ENCODE peak calls at places on chromosomes 5 and 9, in nine cellular contexts. N is hepatocyte, X is heart left ventricle, P is DND-41, R is cardiac fibroblast, W is tibial nerve, A is kidney, E is foreskin keratinocyte, Q is nephron progenitor cell. Z is an unnamed sample.

GRCh38 chr5:1144089-1144488 is 32.2 kb upstream of the SLC12A7 start:
- DNase-seq in R (no peak), X (no peak), A (no peak), E (no peak), W (no peak), Q (no peak), N (no peak), P (no peak), Z (no peak)

GRCh38 chr5:29853711-29854110 is 1339.8 kb upstream of the CDH6 start:
- DNase-seq in W (no peak), X (no peak), E (no peak), N (no peak), A (no peak), R (no peak), Q (no peak), P (no peak), Z (no peak)

GRCh38 chr5:69138796-69139195 is 28.2 kb upstream of the CCNB1 start:
- DNase-seq in A (no peak), R (no peak), E (no peak), P (no peak), Q (no peak), W (no peak), X (no peak), N (no peak), Z (no peak)

GRCh38 chr9:71747572-71747971 is 20.7 kb downstream of the CEMIP2 start:
- DNase-seq in Q (no peak), A (no peak), P (no peak), X (no peak), E (no peak), W (no peak), R (no peak), N (no peak), Z (no peak)

GRCh38 chr5:141208478-141208877 is at the start of gene PCDHB12:
- DNase-seq in E (no peak), A (no peak), N (no peak), P (no peak), Q (no peak), X (no peak), R (peak; percentile 5), W (peak; percentile 9), Z (peak; percentile 33)

GRCh38 chr5:1111727-1112289 is at the start of gene SLC12A7:
- DNase-seq in P (peak; percentile 18), X (peak; percentile 68), E (no peak), N (peak; percentile 89), A (no peak), Q (peak; percentile 73), R (peak; percentile 27), W (peak; percentile 45), Z (peak; percentile 76)

GRCh38 chr5:54867310-54867944 is 118.0 kb downstream of the ESM1 start:
- DNase-seq in N (peak; percentile 83), W (no peak), A (no peak), X (no peak), Q (no peak), E (peak; percentile 34), P (no peak), R (peak; percentile 82), Z (no peak)

GRCh38 chr5:168651654-168652053 is 72.5 kb upstream of the PANK3 start:
- DNase-seq in E (peak; percentile 87), X (no peak), W (peak; percentile 34), A (no peak), R (peak; percentile 88), Q (no peak), N (no peak), P (no peak), Z (no peak)

GRCh38 chr5:54704341-54704740 is 186.8 kb downstream of the SNX18 start:
- DNase-seq in A (no peak), P (no peak), R (no peak), X (no peak), Q (no peak), E (no peak), W (no peak), N (no peak), Z (no peak)

GRCh38 chr9:133428579-133429215 is 6.5 kb downstream of the ADAMTS13 start:
- DNase-seq in E (no peak), W (no peak), N (peak; percentile 79), R (peak; percentile 6), X (no peak), Q (peak; percentile 72), P (no peak), A (no peak), Z (no peak)

GRCh38 chr5:141869040-141869439 is 9.2 kb downstream of the PCDH1 start:
- DNase-seq in X (peak; percentile 4), A (peak; percentile 68), N (no peak), Q (no peak), P (no peak), R (no peak), E (no peak), W (no peak), Z (no peak)

GRCh38 chr5:68714810-68715209 is 379.0 kb upstream of the SLC30A5 start:
- DNase-seq in P (no peak), Q (no peak), A (no peak), N (no peak), W (no peak), R (no peak), X (no peak), E (no peak), Z (no peak)

GRCh38 chr5:139287890-139288635 is 5.5 kb upstream of the MATR3 start:
- DNase-seq in R (peak; percentile 25), P (no peak), N (no peak), A (no peak), W (no peak), E (peak; percentile 34), Q (no peak), X (no peak), Z (no peak)
- TF ChIP-seq CTCF in R (no peak), P (peak; percentile 47), N (peak; percentile 26), A (peak; percentile 15), W (no peak), E (peak; percentile 56), Q (no peak), X (no peak), Z (no peak)

DNA sequence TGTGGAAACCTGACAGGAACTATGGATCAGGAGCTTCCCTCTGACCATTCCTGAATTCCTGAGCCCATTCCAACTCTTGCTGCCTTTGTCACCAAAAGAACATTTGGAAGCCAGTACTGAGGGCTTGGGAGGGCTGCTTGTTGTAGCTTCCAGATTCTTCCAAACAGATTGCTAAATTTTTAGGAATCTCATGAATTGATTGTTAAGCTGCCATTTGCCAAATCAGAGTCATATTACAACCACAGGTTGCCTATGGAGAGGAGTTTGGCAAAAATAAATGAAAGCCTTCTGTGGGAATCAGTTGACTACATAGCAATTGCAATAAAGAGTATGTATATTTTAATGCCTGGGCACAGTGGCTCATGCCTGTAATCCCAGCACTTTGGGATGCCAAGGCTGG is 39.2 kb upstream of the SLC28A3 start:
- DNase-seq in X (no peak), R (peak; percentile 62), E (no peak), A (no peak), W (no peak), N (no peak), P (no peak), Q (no peak), Z (no peak)
- TF ChIP-seq CTCF in X (no peak), R (no peak), E (no peak), A (no peak), W (no peak), N (no peak), P (no peak), Q (no peak), Z (no peak)

DNA sequence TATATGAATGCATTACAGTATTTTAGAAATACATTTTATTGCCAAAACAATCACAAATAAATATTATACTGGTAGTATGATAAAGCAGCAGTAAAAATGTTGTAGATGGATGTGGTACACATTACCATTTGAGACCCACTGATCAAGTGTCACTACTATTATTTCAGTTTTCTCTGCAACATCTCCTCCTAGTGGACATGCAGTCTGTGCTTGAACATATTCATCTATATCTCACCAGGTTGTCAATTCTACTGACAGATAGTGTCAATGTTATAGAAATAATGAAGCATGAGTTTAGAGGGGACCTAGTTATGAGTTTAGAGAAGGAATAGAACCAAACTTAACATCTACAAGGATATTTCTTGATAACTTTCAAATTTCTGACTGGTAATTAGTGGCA is 39.2 kb upstream of the ELOVL7 start:
- DNase-seq in Q (no peak), N (peak; percentile 10), P (no peak), X (no peak), A (no peak), E (peak; percentile 17), W (no peak), R (peak; percentile 4), Z (no peak)
- TF ChIP-seq CTCF in Q (no peak), N (peak; percentile 46), P (peak; percentile 29), X (no peak), A (peak; percentile 41), E (peak; percentile 74), W (peak; percentile 16), R (peak; percentile 52), Z (no peak)

DNA sequence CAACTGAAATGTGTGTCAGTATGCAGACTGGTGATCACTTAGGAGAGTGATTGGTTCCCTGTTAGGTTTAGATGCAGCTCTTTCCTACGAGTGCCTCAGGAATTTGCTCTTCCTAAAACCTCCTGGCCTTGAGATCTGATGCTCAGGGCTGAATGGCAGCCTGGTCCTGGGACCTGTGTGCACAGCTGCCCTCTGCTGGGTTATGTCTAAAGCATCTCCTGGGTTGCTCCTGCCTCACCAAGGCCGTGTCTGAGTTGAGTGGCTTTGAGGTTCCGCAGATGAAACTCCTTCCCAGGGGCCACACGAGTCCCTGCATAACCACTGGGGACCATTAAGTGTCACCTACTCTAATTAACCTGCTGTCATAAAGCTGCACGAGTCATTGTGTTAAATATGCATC is 59.5 kb downstream of the MVB12B start:
- DNase-seq in W (no peak), N (peak; percentile 40), X (no peak), E (no peak), A (peak; percentile 6), R (peak; percentile 17), P (no peak), Q (no peak), Z (no peak)
- TF ChIP-seq CTCF in W (no peak), N (peak; percentile 33), X (no peak), E (peak; percentile 62), A (peak; percentile 17), R (peak; percentile 34), P (peak; percentile 18), Q (no peak), Z (no peak)

DNA sequence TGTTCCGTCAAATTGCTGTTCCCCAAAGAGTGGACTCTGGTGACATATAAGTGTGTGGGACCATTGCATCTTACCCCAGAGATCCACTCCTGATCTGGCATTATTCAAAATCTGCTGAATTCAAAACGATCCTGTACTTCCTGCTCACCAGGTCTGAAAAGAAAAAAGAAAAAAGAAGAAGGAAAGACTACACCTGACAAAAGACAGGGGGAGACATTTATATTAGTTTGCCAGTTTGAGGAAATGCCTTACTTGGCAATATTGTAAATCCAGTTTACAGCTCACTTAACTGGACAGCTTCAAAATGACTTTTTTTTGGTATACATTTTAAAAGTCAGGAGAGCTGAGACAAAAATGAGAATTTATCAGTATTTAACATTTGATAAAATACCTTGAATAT is 15.0 kb upstream of the GRHPR start:
- DNase-seq in P (no peak), E (no peak), W (no peak), R (no peak), N (no peak), A (no peak), Q (no peak), X (no peak), Z (no peak)
- TF ChIP-seq CTCF in P (peak; percentile 51), E (peak; percentile 64), W (no peak), R (no peak), N (peak; percentile 30), A (no peak), Q (no peak), X (no peak), Z (peak; percentile 24)